ENCODE peak calls at places on chromosomes 12 and 14, in seven cellular contexts. One of them, this sample, is unnamed.

GRCh38 chr14:77314043-77314442 is 6.6 kb downstream of the POMT2 start:
- DNase-seq in non-pigmented ciliary epithelial cell: peak; percentile 62
- DNase-seq in ovary: no peak
- DNase-seq in NCI-H1417 treated with DMSO at 0.1 percent for 48 hours: no peak
- DNase-seq in nucleus accumbens: peak; percentile 14
- DNase-seq in SW480: peak; percentile 69
- DNase-seq in endothelial cell: no peak
- DNase-seq in this sample: peak; percentile 78

GRCh38 chr14:54524410-54524809 is 14.7 kb downstream of the CGRRF1 start:
- DNase-seq in non-pigmented ciliary epithelial cell: no peak
- DNase-seq in ovary: no peak
- DNase-seq in NCI-H1417 treated with DMSO at 0.1 percent for 48 hours: no peak
- DNase-seq in nucleus accumbens: no peak
- DNase-seq in SW480: no peak
- DNase-seq in endothelial cell: no peak
- DNase-seq in this sample: no peak

GRCh38 chr12:102958073-102958829 is 777 bp downstream of the ASCL1 start:
- DNase-seq in non-pigmented ciliary epithelial cell: no peak
- DNase-seq in ovary: no peak
- DNase-seq in NCI-H1417 treated with DMSO at 0.1 percent for 48 hours: no peak
- DNase-seq in nucleus accumbens: no peak
- DNase-seq in SW480: no peak
- DNase-seq in endothelial cell: peak; percentile 55
- DNase-seq in this sample: peak; percentile 55

GRCh38 chr14:86858043-86858442 is 1134.9 kb downstream of the GALC start:
- DNase-seq in non-pigmented ciliary epithelial cell: peak; percentile 27
- DNase-seq in ovary: no peak
- DNase-seq in NCI-H1417 treated with DMSO at 0.1 percent for 48 hours: no peak
- DNase-seq in nucleus accumbens: no peak
- DNase-seq in SW480: no peak
- DNase-seq in endothelial cell: no peak
- DNase-seq in this sample: peak; percentile 75

GRCh38 chr14:65434216-65434850 is 21.8 kb downstream of the FUT8 start:
- DNase-seq in non-pigmented ciliary epithelial cell: no peak
- DNase-seq in ovary: no peak
- DNase-seq in NCI-H1417 treated with DMSO at 0.1 percent for 48 hours: no peak
- DNase-seq in nucleus accumbens: no peak
- DNase-seq in SW480: no peak
- DNase-seq in endothelial cell: no peak
- DNase-seq in this sample: peak; percentile 26

GRCh38 chr14:102749833-102750775 is 27.1 kb upstream of the TRAF3 start:
- DNase-seq in non-pigmented ciliary epithelial cell: no peak
- DNase-seq in ovary: no peak
- DNase-seq in NCI-H1417 treated with DMSO at 0.1 percent for 48 hours: peak; percentile 75
- DNase-seq in nucleus accumbens: no peak
- DNase-seq in SW480: no peak
- DNase-seq in endothelial cell: no peak
- DNase-seq in this sample: no peak

GRCh38 chr12:28017126-28017872 is 44.8 kb upstream of the PTHLH start:
- DNase-seq in non-pigmented ciliary epithelial cell: no peak
- DNase-seq in ovary: no peak
- DNase-seq in NCI-H1417 treated with DMSO at 0.1 percent for 48 hours: no peak
- DNase-seq in nucleus accumbens: no peak
- DNase-seq in SW480: no peak
- DNase-seq in endothelial cell: no peak
- DNase-seq in this sample: no peak

GRCh38 chr12:51873251-51873994 is 14.5 kb upstream of the ANKRD33 start:
- DNase-seq in non-pigmented ciliary epithelial cell: no peak
- DNase-seq in ovary: no peak
- DNase-seq in NCI-H1417 treated with DMSO at 0.1 percent for 48 hours: no peak
- DNase-seq in nucleus accumbens: no peak
- DNase-seq in SW480: no peak
- DNase-seq in endothelial cell: no peak
- DNase-seq in this sample: no peak

GRCh38 chr12:54419088-54419887 is at the start of gene ITGA5:
- DNase-seq in non-pigmented ciliary epithelial cell: no peak
- DNase-seq in ovary: peak; percentile 87
- DNase-seq in NCI-H1417 treated with DMSO at 0.1 percent for 48 hours: no peak
- DNase-seq in nucleus accumbens: no peak
- DNase-seq in SW480: peak; percentile 62
- DNase-seq in endothelial cell: peak; percentile 54
- DNase-seq in this sample: peak; percentile 93

GRCh38 chr12:15886372-15887042 is 4.3 kb downstream of the STRAP start:
- DNase-seq in non-pigmented ciliary epithelial cell: no peak
- DNase-seq in ovary: no peak
- DNase-seq in NCI-H1417 treated with DMSO at 0.1 percent for 48 hours: no peak
- DNase-seq in nucleus accumbens: no peak
- DNase-seq in SW480: no peak
- DNase-seq in endothelial cell: no peak
- DNase-seq in this sample: no peak

GRCh38 chr12:53950789-53951576 is 3.7 kb upstream of the HOXC12 start:
- DNase-seq in non-pigmented ciliary epithelial cell: no peak
- DNase-seq in ovary: peak; percentile 65
- DNase-seq in NCI-H1417 treated with DMSO at 0.1 percent for 48 hours: no peak
- DNase-seq in nucleus accumbens: no peak
- DNase-seq in SW480: no peak
- DNase-seq in endothelial cell: no peak
- DNase-seq in this sample: no peak

GRCh38 chr14:94372021-94372605 is 16.3 kb downstream of the SERPINA1 start:
- DNase-seq in non-pigmented ciliary epithelial cell: no peak
- DNase-seq in ovary: no peak
- DNase-seq in NCI-H1417 treated with DMSO at 0.1 percent for 48 hours: no peak
- DNase-seq in nucleus accumbens: no peak
- DNase-seq in SW480: no peak
- DNase-seq in endothelial cell: no peak
- DNase-seq in this sample: no peak

GRCh38 chr12:32343496-32343895 is 55.9 kb upstream of the FGD4 start:
- DNase-seq in non-pigmented ciliary epithelial cell: no peak
- DNase-seq in ovary: no peak
- DNase-seq in NCI-H1417 treated with DMSO at 0.1 percent for 48 hours: no peak
- DNase-seq in nucleus accumbens: no peak
- DNase-seq in SW480: no peak
- DNase-seq in endothelial cell: no peak
- DNase-seq in this sample: no peak

GRCh38 chr12:108752387-108752786 is 21.1 kb upstream of the CORO1C start:
- DNase-seq in non-pigmented ciliary epithelial cell: no peak
- DNase-seq in ovary: peak; percentile 5
- DNase-seq in NCI-H1417 treated with DMSO at 0.1 percent for 48 hours: no peak
- DNase-seq in nucleus accumbens: no peak
- DNase-seq in SW480: no peak
- DNase-seq in endothelial cell: no peak
- DNase-seq in this sample: peak; percentile 34

GRCh38 chr12:44441155-44441554 is 435.0 kb downstream of the NELL2 start:
- DNase-seq in non-pigmented ciliary epithelial cell: no peak
- DNase-seq in ovary: no peak
- DNase-seq in NCI-H1417 treated with DMSO at 0.1 percent for 48 hours: no peak
- DNase-seq in nucleus accumbens: no peak
- DNase-seq in SW480: no peak
- DNase-seq in endothelial cell: no peak
- DNase-seq in this sample: no peak

GRCh38 chr14:68074765-68075381 is 255.3 kb downstream of the RAD51B start:
- DNase-seq in non-pigmented ciliary epithelial cell: no peak
- DNase-seq in ovary: no peak
- DNase-seq in NCI-H1417 treated with DMSO at 0.1 percent for 48 hours: no peak
- DNase-seq in nucleus accumbens: no peak
- DNase-seq in SW480: no peak
- DNase-seq in endothelial cell: no peak
- DNase-seq in this sample: no peak

GRCh38 chr12:59076611-59077010 is 156.3 kb upstream of the LRIG3 start:
- DNase-seq in non-pigmented ciliary epithelial cell: no peak
- DNase-seq in ovary: no peak
- DNase-seq in NCI-H1417 treated with DMSO at 0.1 percent for 48 hours: no peak
- DNase-seq in nucleus accumbens: no peak
- DNase-seq in SW480: no peak
- DNase-seq in endothelial cell: no peak
- DNase-seq in this sample: no peak

GRCh38 chr12:15188136-15188535 is 33.1 kb downstream of the RERG start:
- DNase-seq in non-pigmented ciliary epithelial cell: no peak
- DNase-seq in ovary: no peak
- DNase-seq in NCI-H1417 treated with DMSO at 0.1 percent for 48 hours: no peak
- DNase-seq in nucleus accumbens: no peak
- DNase-seq in SW480: no peak
- DNase-seq in endothelial cell: no peak
- DNase-seq in this sample: no peak

GRCh38 chr14:63632932-63633514 is 8.6 kb downstream of the WDR89 start:
- DNase-seq in non-pigmented ciliary epithelial cell: no peak
- DNase-seq in ovary: no peak
- DNase-seq in NCI-H1417 treated with DMSO at 0.1 percent for 48 hours: no peak
- DNase-seq in nucleus accumbens: no peak
- DNase-seq in SW480: peak; percentile 33
- DNase-seq in endothelial cell: no peak
- DNase-seq in this sample: peak; percentile 74

GRCh38 chr14:70905316-70905715 is 1.9 kb upstream of the PCNX1 start:
- DNase-seq in non-pigmented ciliary epithelial cell: no peak
- DNase-seq in ovary: peak; percentile 74
- DNase-seq in NCI-H1417 treated with DMSO at 0.1 percent for 48 hours: no peak
- DNase-seq in nucleus accumbens: no peak
- DNase-seq in SW480: no peak
- DNase-seq in endothelial cell: no peak
- DNase-seq in this sample: peak; percentile 96

GRCh38 chr14:95507701-95508103 is 8.7 kb downstream of the SYNE3 start:
- DNase-seq in non-pigmented ciliary epithelial cell: no peak
- DNase-seq in ovary: peak; percentile 38
- DNase-seq in NCI-H1417 treated with DMSO at 0.1 percent for 48 hours: no peak
- DNase-seq in nucleus accumbens: no peak
- DNase-seq in SW480: peak; percentile 89
- DNase-seq in endothelial cell: no peak
- DNase-seq in this sample: peak; percentile 59

GRCh38 chr14:95835331-95835730 is 41.3 kb upstream of the TUNAR start:
- DNase-seq in non-pigmented ciliary epithelial cell: no peak
- DNase-seq in ovary: no peak
- DNase-seq in NCI-H1417 treated with DMSO at 0.1 percent for 48 hours: no peak
- DNase-seq in nucleus accumbens: no peak
- DNase-seq in SW480: peak; percentile 54
- DNase-seq in endothelial cell: no peak
- DNase-seq in this sample: no peak

GRCh38 chr14:56953884-56954283 is 143.6 kb upstream of the OTX2 start:
- DNase-seq in non-pigmented ciliary epithelial cell: no peak
- DNase-seq in ovary: no peak
- DNase-seq in NCI-H1417 treated with DMSO at 0.1 percent for 48 hours: no peak
- DNase-seq in nucleus accumbens: no peak
- DNase-seq in SW480: no peak
- DNase-seq in endothelial cell: peak; percentile 13
- DNase-seq in this sample: no peak

GRCh38 chr12:45674583-45674982 is 54.9 kb upstream of the ARID2 start:
- DNase-seq in non-pigmented ciliary epithelial cell: peak; percentile 76
- DNase-seq in ovary: peak; percentile 48
- DNase-seq in NCI-H1417 treated with DMSO at 0.1 percent for 48 hours: no peak
- DNase-seq in nucleus accumbens: no peak
- DNase-seq in SW480: peak; percentile 13
- DNase-seq in endothelial cell: no peak
- DNase-seq in this sample: peak; percentile 94

GRCh38 chr12:78181544-78182162 is 351.0 kb downstream of the NAV3 start:
- DNase-seq in non-pigmented ciliary epithelial cell: no peak
- DNase-seq in ovary: no peak
- DNase-seq in NCI-H1417 treated with DMSO at 0.1 percent for 48 hours: peak; percentile 59
- DNase-seq in nucleus accumbens: no peak
- DNase-seq in SW480: peak; percentile 57
- DNase-seq in endothelial cell: no peak
- DNase-seq in this sample: peak; percentile 68

GRCh38 chr12:57844725-57845477 is 1.6 kb downstream of the CTDSP2 start:
- DNase-seq in non-pigmented ciliary epithelial cell: no peak
- DNase-seq in ovary: peak; percentile 85
- DNase-seq in NCI-H1417 treated with DMSO at 0.1 percent for 48 hours: no peak
- DNase-seq in nucleus accumbens: peak; percentile 39
- DNase-seq in SW480: peak; percentile 46
- DNase-seq in endothelial cell: peak; percentile 37
- DNase-seq in this sample: peak; percentile 89